ENCODE peak calls at places on chromosomes 12 and 14, in six cellular contexts. B is A549, H is endothelial cell of umbilical vein, W is HepG2, M is K562, X is GM12878. L is an unnamed sample.

GRCh38 chr12:80016684-80017083 is 81.8 kb upstream of the PPP1R12A start:
- DNase-seq in H (no peak), B (no peak), W (no peak), X (no peak), M (no peak), L (no peak)

GRCh38 chr12:58028294-58028693 is 86.9 kb downstream of the ATP23 start:
- DNase-seq in X (no peak), W (no peak), H (no peak), M (no peak), B (no peak), L (no peak)

GRCh38 chr14:60723218-60724079 is 702 bp downstream of the SIX4 start:
- DNase-seq in X (no peak), W (no peak), M (peak), B (peak), H (peak), L (peak)

GRCh38 chr14:91899777-91900176 is 32.4 kb upstream of the TC2N start:
- DNase-seq in H (no peak), X (no peak), M (no peak), B (no peak), W (no peak), L (no peak)

GRCh38 chr12:19369691-19370148 is 69.6 kb upstream of the AEBP2 start:
- DNase-seq in M (no peak), B (no peak), X (no peak), W (no peak), H (no peak), L (no peak)

GRCh38 chr12:89568484-89568883 is 42.6 kb upstream of the POC1B start:
- DNase-seq in X (no peak), B (no peak), H (no peak), M (no peak), W (no peak), L (no peak)

GRCh38 chr12:107404981-107405380 is 280.6 kb upstream of the PWP1 start:
- DNase-seq in X (no peak), H (peak), B (peak), W (peak), M (peak), L (peak)

GRCh38 chr14:81211844-81212243 is 8.9 kb downstream of the GTF2A1 start:
- DNase-seq in X (no peak), B (peak), W (peak), M (no peak), H (peak), L (peak)

GRCh38 chr12:105640780-105641179 is 310.3 kb downstream of the C12orf75 start:
- DNase-seq in W (no peak), B (no peak), X (no peak), H (no peak), M (no peak), L (no peak)

GRCh38 chr14:100417466-100417865 is 94.3 kb downstream of the SLC25A47 start:
- DNase-seq in B (peak), H (peak), M (peak), W (peak), X (no peak), L (peak)

GRCh38 chr12:5796171-5797091 is 148.6 kb downstream of the ANO2 start:
- DNase-seq in M (peak), X (no peak), W (peak), B (peak), H (no peak), L (peak)

GRCh38 chr14:72549026-72549425 is 344.9 kb downstream of the DPF3 start:
- DNase-seq in M (no peak), B (no peak), W (no peak), H (no peak), X (no peak), L (no peak)

GRCh38 chr14:61568572-61569011 is 126.7 kb upstream of the HIF1A start:
- DNase-seq in M (no peak), H (no peak), B (no peak), X (peak), W (no peak), L (peak)

GRCh38 chr14:36502558-36503508 is 17.2 kb downstream of the NKX2-1 start:
- DNase-seq in H (no peak), W (no peak), B (no peak), X (no peak), M (no peak), L (no peak)

GRCh38 chr12:51009038-51009437 is 17.1 kb downstream of the SLC11A2 start:
- DNase-seq in M (no peak), B (no peak), H (no peak), W (no peak), X (no peak), L (peak)

GRCh38 chr12:95790912-95791849 is 617 bp upstream of the NTN4 start:
- DNase-seq in H (peak), B (peak), M (no peak), W (no peak), X (no peak), L (peak)

GRCh38 chr14:91890291-91890749 is 23.0 kb upstream of the TC2N start:
- DNase-seq in H (no peak), W (no peak), X (no peak), B (no peak), M (no peak), L (no peak)

GRCh38 chr14:94341654-94342333 is 18.7 kb upstream of the SERPINA6 start:
- DNase-seq in B (no peak), M (no peak), X (no peak), W (no peak), H (no peak), L (peak)

GRCh38 chr12:104064842-104065441 is 611 bp downstream of the HCFC2 start:
- DNase-seq in B (peak), X (no peak), W (no peak), H (peak), M (no peak), L (peak)

GRCh38 chr12:122635471-122635870 is 67.7 kb downstream of the HCAR2 start:
- DNase-seq in W (no peak), B (no peak), X (no peak), H (no peak), M (no peak), L (no peak)

GRCh38 chr12:24728366-24728765 is 220.5 kb downstream of the BCAT1 start:
- DNase-seq in H (peak), B (peak), M (no peak), W (peak), X (no peak), L (peak)

GRCh38 chr14:26394114-26394855 is 203.5 kb downstream of the NOVA1 start:
- DNase-seq in W (no peak), H (peak), M (no peak), X (no peak), B (no peak), L (no peak)

GRCh38 chr14:40221428-40221827 is 789.2 kb upstream of the FBXO33 start:
- DNase-seq in X (no peak), M (no peak), H (no peak), B (no peak), W (no peak), L (no peak)

GRCh38 chr14:96038920-96039632 is at the start of gene C14orf132:
- DNase-seq in W (no peak), B (peak), M (peak), X (no peak), H (peak), L (no peak)

GRCh38 chr14:56273151-56273550 is 154.9 kb downstream of the PELI2 start:
- DNase-seq in X (no peak), W (no peak), M (no peak), H (no peak), B (no peak), L (no peak)

GRCh38 chr14:51095854-51096823 is 1.2 kb upstream of the TRIM9 start:
- DNase-seq in B (peak), M (no peak), X (no peak), W (no peak), H (no peak), L (peak)

GRCh38 chr12:121530600-121531355 is 50.0 kb downstream of the KDM2B start:
- DNase-seq in H (peak), B (peak), M (peak), X (no peak), W (no peak), L (peak)

GRCh38 chr12:78636253-78636855 is 228.2 kb upstream of the SYT1 start:
- DNase-seq in M (no peak), B (no peak), X (no peak), W (no peak), H (no peak), L (peak)

GRCh38 chr12:68319988-68320623 is 12.1 kb downstream of the MDM1 start:
- DNase-seq in X (no peak), B (no peak), W (no peak), M (peak), H (no peak), L (no peak)

GRCh38 chr12:68321140-68321539 is 11.0 kb downstream of the MDM1 start:
- DNase-seq in W (no peak), H (no peak), M (no peak), B (no peak), X (no peak), L (no peak)

DNA sequence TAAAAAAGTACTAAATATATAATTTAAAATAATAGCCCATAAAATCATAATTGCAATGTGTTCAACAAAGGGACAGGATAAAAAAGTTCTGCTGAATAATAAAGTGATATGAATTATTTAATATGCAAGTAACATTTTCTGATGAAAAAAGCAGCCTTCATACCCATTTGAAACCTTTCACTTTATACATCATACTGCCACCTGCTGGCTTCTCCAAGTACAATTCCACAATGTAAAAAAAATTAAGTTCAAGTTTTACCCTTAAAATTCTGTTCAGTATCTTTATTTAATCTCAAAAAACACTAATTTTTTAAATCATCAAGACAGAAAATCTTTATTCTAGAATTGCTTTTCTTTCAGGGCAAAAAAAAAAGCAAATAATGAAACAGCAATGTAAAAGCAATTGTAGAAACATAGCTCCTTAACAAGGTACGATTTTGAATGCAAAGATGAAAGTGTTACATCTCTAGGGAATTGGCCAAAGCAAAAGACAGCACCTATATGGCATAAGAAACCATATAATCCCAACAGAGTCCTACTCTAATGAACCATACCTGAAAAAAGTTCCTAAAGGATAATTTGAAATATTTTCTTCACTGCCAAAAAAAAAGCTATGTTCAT is 15.0 kb downstream of the MDM1 start:
- DNase-seq in X (no peak), W (peak), B (peak), H (peak), M (peak), L (peak)
- TF ChIP-seq MYC in X (no peak), W (no peak), B (no peak), H (no peak), M (no peak), L (no peak)

DNA sequence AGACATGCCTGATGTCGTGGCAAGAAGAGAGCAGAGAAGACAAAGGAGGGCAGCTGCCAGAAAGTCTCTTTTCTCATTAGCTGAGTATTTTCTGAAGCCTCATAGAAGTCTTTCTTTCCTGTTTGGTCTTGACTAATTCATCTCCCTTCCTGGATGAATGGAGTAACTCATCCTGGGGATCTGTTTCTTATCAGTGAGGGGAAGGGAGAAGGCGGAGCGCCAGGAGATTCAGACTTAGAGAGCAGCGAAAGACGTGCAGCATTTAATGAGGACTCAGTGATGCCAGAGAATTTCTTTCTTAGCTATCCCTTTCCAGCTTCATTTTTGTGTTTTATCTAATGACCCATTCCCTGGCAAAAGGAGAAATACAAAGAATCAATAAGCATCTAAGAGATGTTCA is 89.4 kb downstream of the SLC15A4 start:
- DNase-seq in H (no peak), X (no peak), M (no peak), B (no peak), W (no peak), L (no peak)
- TF ChIP-seq MYC in H (no peak), X (no peak), M (no peak), B (no peak), W (no peak), L (no peak)

GRCh38 chr14:69571879-69572633 is 2.6 kb downstream of the CCDC177 start:
- DNase-seq in W (peak), M (peak), B (peak), H (no peak), X (no peak), L (peak)
- TF ChIP-seq MYC in W (no peak), M (no peak), B (no peak), H (no peak), X (no peak), L (no peak)

GRCh38 chr12:3280967-3281366 is 203.8 kb downstream of the TSPAN9 start:
- DNase-seq in M (no peak), X (no peak), W (no peak), H (no peak), B (no peak), L (no peak)

GRCh38 chr12:3282271-3282670 is 205.1 kb downstream of the TSPAN9 start:
- DNase-seq in W (no peak), H (no peak), X (no peak), B (no peak), M (no peak), L (no peak)

GRCh38 chr12:3284411-3284810 is 206.6 kb upstream of the PRMT8 start:
- DNase-seq in W (no peak), B (no peak), H (no peak), M (no peak), X (no peak), L (no peak)

GRCh38 chr12:3281588-3282150 is 204.5 kb downstream of the TSPAN9 start:
- DNase-seq in B (no peak), X (no peak), M (no peak), H (no peak), W (no peak), L (no peak)

DNA sequence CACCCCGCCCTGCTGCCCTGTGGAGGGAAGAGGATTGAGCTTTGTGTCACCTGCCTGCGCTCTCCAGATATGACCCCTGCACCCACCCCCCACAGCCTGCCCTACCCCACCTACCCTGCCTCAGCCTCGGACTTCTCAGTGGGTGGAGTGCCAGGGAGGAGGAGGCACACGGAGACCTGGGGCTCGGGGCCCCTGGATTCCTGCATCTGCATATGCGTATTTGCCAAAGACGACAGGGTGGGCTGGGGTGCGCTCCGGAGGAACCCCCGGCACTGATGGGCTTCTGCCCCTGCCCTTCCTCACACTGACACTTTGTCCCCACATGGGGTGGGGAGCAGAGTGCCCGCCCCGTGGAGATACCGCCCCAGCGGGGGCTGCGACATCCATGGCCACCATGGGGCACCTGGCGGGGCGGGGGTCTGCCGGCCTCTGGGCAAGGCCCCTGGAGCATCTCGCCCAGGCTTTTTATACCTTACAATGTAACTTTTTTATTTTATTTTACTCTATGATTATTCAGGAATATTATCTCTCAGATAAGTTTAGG is 206.0 kb downstream of the TSPAN9 start:
- DNase-seq in H (no peak), W (no peak), B (no peak), X (no peak), M (no peak), L (no peak)
- TF ChIP-seq MYC in H (no peak), W (no peak), B (no peak), X (no peak), M (no peak), L (no peak)

GRCh38 chr12:113208041-113208934 is 13.0 kb upstream of the TPCN1 start:
- DNase-seq in H (no peak), W (no peak), M (no peak), X (peak), B (no peak), L (peak)
- TF ChIP-seq MYC in H (no peak), W (no peak), M (no peak), X (no peak), B (no peak), L (peak)

GRCh38 chr14:84454114-84454513 is 1075.8 kb upstream of the FLRT2 start:
- DNase-seq in M (no peak), X (no peak), B (no peak), H (no peak), W (no peak), L (no peak)

GRCh38 chr14:84453541-84453940 is 1076.4 kb upstream of the FLRT2 start:
- DNase-seq in W (no peak), X (no peak), H (no peak), M (no peak), B (no peak), L (no peak)

GRCh38 chr14:84458881-84459280 is 1071.1 kb upstream of the FLRT2 start:
- DNase-seq in B (no peak), W (no peak), H (no peak), M (no peak), X (no peak), L (no peak)
- TF ChIP-seq MYC in B (no peak), W (no peak), H (no peak), M (no peak), X (no peak), L (no peak)

GRCh38 chr12:41521872-41522379 is 333.8 kb downstream of the PDZRN4 start:
- DNase-seq in X (peak), B (peak), W (no peak), M (no peak), H (peak), L (no peak)
- TF ChIP-seq MYC in X (no peak), B (no peak), W (no peak), M (no peak), H (no peak), L (no peak)

GRCh38 chr12:49021292-49021915 is 2.8 kb upstream of the PRKAG1 start:
- DNase-seq in W (no peak), H (no peak), X (no peak), M (no peak), B (no peak), L (no peak)

GRCh38 chr12:49019435-49020317 is 1.1 kb upstream of the PRKAG1 start:
- DNase-seq in B (peak), H (peak), M (peak), W (peak), X (no peak), L (peak)

GRCh38 chr12:49019120-49019430 is 499 bp upstream of the PRKAG1 start:
- DNase-seq in W (no peak), M (no peak), H (no peak), B (no peak), X (no peak), L (no peak)

GRCh38 chr12:49018282-49019119 is at the start of gene PRKAG1:
- DNase-seq in B (peak), X (peak), W (peak), M (peak), H (peak), L (peak)

DNA sequence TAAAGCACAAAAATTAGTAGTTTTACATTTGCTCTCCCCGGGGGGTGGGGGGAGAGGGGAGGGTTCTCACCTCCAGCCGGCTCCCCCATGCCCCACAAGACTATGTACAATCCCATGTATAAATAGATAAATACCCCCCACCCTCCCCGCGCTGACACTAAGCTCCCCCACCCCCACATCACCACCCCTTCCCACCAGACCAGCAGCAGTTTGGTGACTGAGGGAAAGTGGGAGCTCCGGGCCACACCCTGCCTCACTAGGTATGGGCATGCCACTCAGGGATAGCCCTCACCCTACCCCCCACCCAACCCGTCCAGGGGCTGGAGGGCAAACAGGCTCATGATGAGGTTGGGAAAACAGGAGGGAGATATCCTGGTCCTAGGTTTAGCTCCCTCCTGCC is 1.9 kb upstream of the PRKAG1 start:
- DNase-seq in H (no peak), W (no peak), X (no peak), M (no peak), B (no peak), L (no peak)
- TF ChIP-seq MYC in H (no peak), W (no peak), X (no peak), M (no peak), B (no peak), L (no peak)

GRCh38 chr12:115205755-115206308 is 521.9 kb upstream of the TBX3 start:
- DNase-seq in W (no peak), H (no peak), X (no peak), B (no peak), M (no peak), L (no peak)

GRCh38 chr12:115208098-115208497 is 524.1 kb upstream of the TBX3 start:
- DNase-seq in H (no peak), B (no peak), X (no peak), W (no peak), M (no peak), L (no peak)

GRCh38 chr12:115203661-115204060 is 519.7 kb upstream of the TBX3 start:
- DNase-seq in H (no peak), X (no peak), M (no peak), B (no peak), W (no peak), L (no peak)

GRCh38 chr12:115207216-115207915 is 523.4 kb upstream of the TBX3 start:
- DNase-seq in M (no peak), B (no peak), X (no peak), W (no peak), H (no peak), L (no peak)

GRCh38 chr12:115204957-115205754 is 521.2 kb upstream of the TBX3 start:
- DNase-seq in W (no peak), X (no peak), B (peak), H (no peak), M (no peak), L (peak)
- TF ChIP-seq MYC in W (no peak), X (no peak), B (no peak), H (no peak), M (no peak), L (no peak)

DNA sequence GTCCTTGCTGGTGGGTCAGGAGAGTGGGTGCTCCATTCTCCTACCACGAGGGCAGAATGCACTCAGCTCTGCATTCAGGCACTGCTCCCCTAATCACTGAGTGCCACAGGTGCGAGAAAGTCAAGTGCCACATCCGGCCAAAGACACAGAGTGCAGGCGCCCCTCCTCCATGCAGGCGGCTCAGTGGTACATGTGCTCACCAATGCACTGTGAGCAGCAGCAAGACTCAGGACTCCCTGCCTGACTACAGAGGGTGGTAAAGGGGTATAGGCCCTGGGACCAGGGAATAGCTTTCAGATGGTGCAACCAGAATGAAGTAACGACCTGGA is 32.9 kb downstream of the ZFYVE21 start:
- DNase-seq in X (no peak), B (no peak), W (no peak), M (no peak), H (no peak), L (no peak)
- TF ChIP-seq MYC in X (no peak), B (no peak), W (no peak), M (no peak), H (no peak), L (no peak)